ENCODE peak calls at places on chromosomes 5 and 9, in seven cellular contexts. A is suprapubic skin, L is adrenal gland, C is GM23248, G is testis, Z is mammary epithelial cell, T is neural progenitor cell. J is an unnamed sample.

GRCh38 chr9:103941104-103941503 is 153.0 kb upstream of the SMC2 start:
- DNase-seq in T (peak; percentile 15), C (no peak), A (no peak), Z (no peak), G (no peak), L (no peak), J (no peak)

GRCh38 chr5:143527808-143528207 is 124.3 kb upstream of the NR3C1 start:
- DNase-seq in G (no peak), T (no peak), L (no peak), C (peak; percentile 58), Z (peak; percentile 46), A (no peak), J (no peak)

GRCh38 chr9:110033869-110034268 is 174.1 kb downstream of the C9orf152 start:
- DNase-seq in A (no peak), T (peak; percentile 22), C (peak; percentile 33), G (no peak), Z (no peak), L (no peak), J (peak; percentile 52)

GRCh38 chr9:92147030-92147853 is 32.0 kb upstream of the SPTLC1 start:
- DNase-seq in C (peak; percentile 92), Z (peak; percentile 90), L (peak; percentile 69), T (no peak), G (peak; percentile 65), A (no peak), J (peak; percentile 95)

GRCh38 chr9:5858833-5859232 is 25.9 kb upstream of the ERMP1 start:
- DNase-seq in L (no peak), T (no peak), A (no peak), C (no peak), G (no peak), Z (no peak), J (no peak)

GRCh38 chr5:1156033-1156753 is 44.3 kb upstream of the SLC12A7 start:
- DNase-seq in A (no peak), Z (no peak), G (no peak), T (peak; percentile 52), L (no peak), C (no peak), J (no peak)

GRCh38 chr5:144318460-144318859 is 147.8 kb downstream of the KCTD16 start:
- DNase-seq in T (peak; percentile 46), C (no peak), L (no peak), G (no peak), Z (no peak), A (no peak), J (no peak)

GRCh38 chr5:69531010-69531785 is 28.8 kb upstream of the GTF2H2C start:
- DNase-seq in C (no peak), A (no peak), L (no peak), Z (no peak), G (no peak), T (no peak), J (no peak)

GRCh38 chr5:120624021-120624563 is 160.0 kb downstream of the PRR16 start:
- DNase-seq in Z (no peak), C (peak; percentile 58), T (no peak), G (no peak), L (no peak), A (no peak), J (no peak)

GRCh38 chr5:180135128-180135955 is 63.8 kb upstream of the RNF130 start:
- DNase-seq in G (peak; percentile 12), L (no peak), Z (peak; percentile 90), A (peak; percentile 43), T (no peak), C (peak; percentile 92), J (no peak)

GRCh38 chr9:118991366-118992285 is 377.6 kb downstream of the BRINP1 start:
- DNase-seq in Z (peak; percentile 18), C (no peak), G (no peak), A (no peak), L (no peak), T (peak; percentile 12), J (no peak)

GRCh38 chr5:173591300-173591622 is 25.2 kb downstream of the BOD1 start:
- DNase-seq in C (peak; percentile 64), T (no peak), L (no peak), G (no peak), A (no peak), Z (no peak), J (peak; percentile 51)

GRCh38 chr5:79109527-79110492 is 1.8 kb upstream of the BHMT start:
- DNase-seq in L (no peak), Z (no peak), T (peak; percentile 55), A (no peak), G (peak; percentile 34), C (no peak), J (peak; percentile 24)

GRCh38 chr5:61881821-61882220 is 424.2 kb upstream of the KIF2A start:
- DNase-seq in T (no peak), Z (peak; percentile 58), A (no peak), L (no peak), C (peak; percentile 53), G (no peak), J (no peak)

GRCh38 chr5:176754376-176754942 is 55.9 kb upstream of the UNC5A start:
- DNase-seq in L (no peak), G (no peak), C (no peak), A (no peak), Z (peak; percentile 93), T (no peak), J (no peak)

GRCh38 chr9:120892177-120892747 is 15.3 kb upstream of the PHF19 start:
- DNase-seq in A (no peak), G (no peak), C (no peak), T (no peak), Z (no peak), L (no peak), J (peak; percentile 57)

GRCh38 chr9:14497476-14497875 is 183.5 kb upstream of the NFIB start:
- DNase-seq in T (no peak), A (no peak), C (peak; percentile 17), Z (no peak), L (no peak), G (no peak), J (no peak)

GRCh38 chr9:127559247-127559680 is 52.8 kb upstream of the STXBP1 start:
- DNase-seq in A (no peak), C (no peak), G (no peak), T (no peak), L (no peak), Z (no peak), J (no peak)
- H3K27ac ChIP-seq in A (no peak overlapping the region), C (peak overlapping the region; percentile 84), G (peak overlapping the region; percentile 82), T (no peak overlapping the region), L (peak overlapping the region; percentile 78), Z (no peak overlapping the region), J (no peak overlapping the region)

GRCh38 chr5:100823812-100824211 is 79.3 kb downstream of the ST8SIA4 start:
- DNase-seq in L (no peak), G (no peak), A (no peak), Z (no peak), C (no peak), T (no peak), J (no peak)

GRCh38 chr5:100828071-100828689 is 74.9 kb downstream of the ST8SIA4 start:
- DNase-seq in Z (no peak), C (peak; percentile 4), T (no peak), L (no peak), G (no peak), A (no peak), J (no peak)

GRCh38 chr5:100824635-100825034 is 78.4 kb downstream of the ST8SIA4 start:
- DNase-seq in A (no peak), C (no peak), T (no peak), L (no peak), Z (no peak), G (no peak), J (no peak)

GRCh38 chr5:100827481-100827889 is 75.6 kb downstream of the ST8SIA4 start:
- DNase-seq in T (no peak), C (peak; percentile 16), Z (peak; percentile 43), G (no peak), L (no peak), A (no peak), J (peak; percentile 69)

DNA sequence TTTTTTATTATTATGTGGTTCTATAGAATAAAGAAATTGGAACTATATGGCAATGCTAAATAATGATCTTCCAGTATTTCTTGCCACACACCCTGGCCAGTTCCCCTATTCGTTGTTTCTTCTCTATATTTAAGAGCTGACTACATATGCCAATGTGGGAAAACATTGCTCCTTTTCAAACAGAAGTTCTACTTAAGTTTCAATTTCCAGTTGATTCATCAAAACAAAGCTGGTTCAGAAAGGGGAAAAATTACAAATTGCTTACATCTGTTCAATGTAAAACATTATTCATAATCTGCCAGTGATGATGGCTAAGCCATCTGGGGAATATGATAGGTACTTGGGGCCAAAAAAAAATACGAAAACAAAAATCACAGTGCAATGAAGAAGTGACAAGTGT is 76.9 kb downstream of the ST8SIA4 start:
- DNase-seq in C (no peak), G (no peak), A (no peak), T (no peak), L (no peak), Z (no peak), J (no peak)
- H3K4me1 ChIP-seq in C (no peaks in the 10 kb centered on the region), G (no peaks in the 10 kb centered on the region), A (peaks cover 15% of the 10 kb centered on the region), T (no peaks in the 10 kb centered on the region), L (peaks cover 3% of the 10 kb centered on the region), Z (peaks cover 14% of the 10 kb centered on the region), J (peaks cover 16% of the 10 kb centered on the region)

GRCh38 chr5:140205952-140206351 is 31.0 kb downstream of the CYSTM1 start:
- DNase-seq in L (no peak), A (no peak), C (peak; percentile 9), Z (no peak), G (no peak), T (peak; percentile 54), J (no peak)

GRCh38 chr5:140213370-140213983 is 38.5 kb downstream of the CYSTM1 start:
- DNase-seq in L (no peak), C (no peak), Z (no peak), A (no peak), T (no peak), G (no peak), J (no peak)

GRCh38 chr5:140205216-140205615 is 30.2 kb downstream of the CYSTM1 start:
- DNase-seq in A (no peak), Z (no peak), C (peak; percentile 69), L (no peak), G (no peak), T (no peak), J (no peak)

GRCh38 chr5:140207250-140207954 is 32.4 kb downstream of the CYSTM1 start:
- DNase-seq in L (no peak), A (no peak), Z (no peak), T (no peak), G (no peak), C (no peak), J (no peak)

GRCh38 chr5:140208065-140208464 is 33.1 kb downstream of the CYSTM1 start:
- DNase-seq in A (no peak), G (no peak), L (no peak), Z (no peak), C (no peak), T (no peak), J (no peak)
- H3K27ac ChIP-seq in A (no peak overlapping the region), G (no peak overlapping the region), L (no peak overlapping the region), Z (no peak overlapping the region), C (no peak overlapping the region), T (no peak overlapping the region), J (no peak overlapping the region)

GRCh38 chr9:77417570-77417969 is 230.6 kb downstream of the GNA14 start:
- DNase-seq in A (no peak), C (peak; percentile 78), G (no peak), Z (no peak), L (no peak), T (no peak), J (peak; percentile 74)

GRCh38 chr9:77421506-77422265 is 226.4 kb downstream of the GNA14 start:
- DNase-seq in Z (no peak), C (peak; percentile 53), A (no peak), T (no peak), G (no peak), L (no peak), J (no peak)

GRCh38 chr9:77422969-77423368 is 225.2 kb downstream of the GNA14 start:
- DNase-seq in G (no peak), T (no peak), L (no peak), A (no peak), C (no peak), Z (no peak), J (no peak)

GRCh38 chr9:77420641-77421040 is 227.5 kb downstream of the GNA14 start:
- DNase-seq in G (no peak), L (no peak), Z (no peak), A (no peak), T (no peak), C (no peak), J (no peak)

GRCh38 chr9:77418226-77418625 is 229.9 kb downstream of the GNA14 start:
- DNase-seq in L (no peak), G (no peak), C (no peak), A (no peak), Z (no peak), T (no peak), J (no peak)
- H3K4me1 ChIP-seq in L (no peaks in the 10 kb centered on the region), G (no peaks in the 10 kb centered on the region), C (peaks cover 11% of the 10 kb centered on the region), A (no peaks in the 10 kb centered on the region), Z (no peaks in the 10 kb centered on the region), T (no peaks in the 10 kb centered on the region), J (peaks cover 22% of the 10 kb centered on the region)